ENCODE peak calls at places on chromosomes 5 and 9, in ten cellular contexts. F is astrocyte, C is A549, H is NB4, I is endothelial cell, B is AG09319, Q is neural crest cell, G is heart left ventricle, M is fibroblast of pulmonary artery, O is GM10248. D is an unnamed sample.

GRCh38 chr5:57741326-57741725 is 258.7 kb upstream of the ACTBL2 start:
- DNase-seq in H (no peak), M (no peak), Q (no peak), B (no peak), O (no peak), G (no peak), C (no peak), I (no peak), F (no peak), D (no peak)

GRCh38 chr9:31519011-31519410 is 865.4 kb upstream of the ACO1 start:
- DNase-seq in M (no peak), H (no peak), B (no peak), F (no peak), O (no peak), Q (no peak), I (no peak), G (no peak), C (no peak), D (no peak)

GRCh38 chr9:131319486-131319885 is 30.0 kb downstream of the PLPP7 start:
- DNase-seq in B (no peak), M (no peak), H (no peak), F (no peak), I (no peak), Q (no peak), G (no peak), C (no peak), O (no peak), D (no peak)

GRCh38 chr5:16654647-16655334 is 38.0 kb upstream of the RETREG1 start:
- DNase-seq in B (no peak), C (no peak), F (no peak), O (no peak), Q (no peak), M (no peak), I (no peak), G (no peak), H (peak; percentile 18), D (no peak)

GRCh38 chr5:28344803-28345433 is 1306.5 kb upstream of the CDH9 start:
- DNase-seq in O (no peak), I (peak; percentile 32), C (peak; percentile 45), Q (no peak), B (no peak), F (peak; percentile 18), H (peak; percentile 75), M (peak; percentile 62), G (no peak), D (peak; percentile 9)

GRCh38 chr9:123335227-123335985 is 20.6 kb upstream of the CRB2 start:
- DNase-seq in G (no peak), C (no peak), F (peak; percentile 72), M (peak; percentile 63), Q (no peak), O (no peak), H (no peak), I (no peak), B (peak; percentile 28), D (no peak)

GRCh38 chr9:14306672-14307646 is 7.0 kb downstream of the NFIB start:
- DNase-seq in G (no peak), H (no peak), M (peak; percentile 57), B (no peak), Q (no peak), C (no peak), F (peak; percentile 73), I (no peak), O (no peak), D (no peak)

GRCh38 chr5:43773032-43773830 is 170.3 kb downstream of the NNT start:
- DNase-seq in I (no peak), F (peak; percentile 76), O (no peak), M (peak; percentile 92), Q (no peak), G (no peak), C (peak; percentile 14), B (peak; percentile 45), H (peak; percentile 77), D (no peak)

GRCh38 chr5:93607367-93608258 is 24.6 kb downstream of the NR2F1 start:
- DNase-seq in B (no peak), G (no peak), I (no peak), O (no peak), H (peak; percentile 47), M (peak; percentile 74), F (peak; percentile 87), Q (no peak), C (peak; percentile 57), D (peak; percentile 71)

GRCh38 chr9:71819115-71819739 is 50.9 kb upstream of the CEMIP2 start:
- DNase-seq in H (peak; percentile 15), F (no peak), I (peak; percentile 62), Q (peak; percentile 57), M (peak; percentile 57), G (peak; percentile 25), C (peak; percentile 37), O (no peak), B (no peak), D (peak; percentile 34)

GRCh38 chr5:157108961-157109360 is at the start of gene HAVCR2:
- DNase-seq in B (no peak), O (peak; percentile 47), M (no peak), I (no peak), C (no peak), Q (no peak), F (no peak), G (peak; percentile 30), H (peak; percentile 36), D (peak; percentile 40)

GRCh38 chr9:84652496-84653081 is 16.9 kb upstream of the NTRK2 start:
- DNase-seq in B (no peak), M (no peak), Q (no peak), O (no peak), G (no peak), F (peak; percentile 1), C (no peak), H (no peak), I (no peak), D (no peak)
- TF ChIP-seq CTCF in B (no peak), M (no peak), Q (no peak), O (no peak), G (no peak), F (no peak), C (no peak), H (no peak), I (no peak), D (no peak)

GRCh38 chr5:112604741-112605390 is 132.8 kb upstream of the APC start:
- DNase-seq in O (peak; percentile 35), M (peak; percentile 2), G (no peak), H (peak; percentile 56), I (no peak), C (peak; percentile 10), B (no peak), Q (no peak), F (no peak), D (peak; percentile 26)
- TF ChIP-seq CTCF in O (peak; percentile 42), M (peak; percentile 15), G (peak; percentile 28), H (peak; percentile 51), I (no peak), C (no peak), B (no peak), Q (peak; percentile 39), F (no peak), D (peak; percentile 21)

DNA sequence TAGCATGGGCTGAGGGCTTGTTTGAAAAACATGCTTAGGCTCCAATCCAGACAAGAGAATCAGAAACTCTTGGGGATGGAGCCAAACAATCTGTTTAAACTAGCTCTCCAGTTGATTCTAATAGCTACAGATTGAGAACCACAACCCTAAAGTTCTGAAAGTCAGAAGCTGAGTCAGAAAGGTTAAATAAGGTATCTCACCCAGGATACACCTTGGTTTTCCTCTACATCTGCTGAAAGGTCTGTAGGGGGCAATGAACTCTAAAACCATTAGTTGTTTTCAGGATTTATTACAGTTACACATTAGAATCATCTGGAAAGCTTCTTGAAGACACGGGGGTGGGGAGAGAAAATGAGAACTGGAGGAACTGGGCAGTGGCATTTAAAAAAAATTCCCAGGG is 5.7 kb downstream of the GFM2 start:
- DNase-seq in Q (no peak), H (no peak), F (no peak), C (no peak), I (no peak), M (no peak), O (no peak), B (no peak), G (no peak), D (no peak)
- TF ChIP-seq CTCF in Q (no peak), H (no peak), F (no peak), C (no peak), I (no peak), M (no peak), O (no peak), B (no peak), G (no peak), D (no peak)

GRCh38 chr5:123611407-123611709 is 99.4 kb downstream of the CSNK1G3 start:
- DNase-seq in F (no peak), I (no peak), Q (no peak), C (no peak), M (no peak), G (no peak), H (no peak), B (no peak), O (no peak), D (no peak)
- TF ChIP-seq CTCF in F (no peak), I (peak; percentile 33), Q (no peak), C (no peak), M (no peak), G (no peak), H (no peak), B (no peak), O (no peak), D (no peak)

DNA sequence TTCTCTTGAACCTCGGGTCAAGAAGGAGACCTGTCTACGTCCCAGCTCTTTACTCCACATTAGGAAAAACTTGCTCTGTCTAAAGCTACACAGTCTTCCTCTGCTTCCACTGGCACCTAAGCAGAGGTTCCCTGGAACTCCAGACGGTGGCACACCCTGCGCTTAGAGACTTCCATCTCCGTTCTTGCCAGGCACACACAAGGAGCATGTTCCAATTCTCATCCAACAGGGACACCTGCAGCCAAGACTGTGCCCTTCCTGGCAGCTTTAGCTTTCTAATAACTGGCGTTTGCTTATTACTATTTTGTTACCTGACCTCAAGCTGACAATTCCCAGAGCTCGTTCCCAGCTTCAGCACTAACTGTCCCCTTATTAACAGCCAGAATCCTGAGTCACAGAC is 16.0 kb downstream of the CAPSL start:
- DNase-seq in G (no peak), I (no peak), H (no peak), F (no peak), O (no peak), M (no peak), Q (no peak), C (peak; percentile 21), B (no peak), D (no peak)
- TF ChIP-seq CTCF in G (no peak), I (no peak), H (no peak), F (no peak), O (no peak), M (no peak), Q (no peak), C (no peak), B (no peak), D (no peak)

D was measured in GM20000.